ENCODE peak calls at places on chromosomes 12 and 14, in four cellular contexts. One of them, this sample, is unnamed.

GRCh38 chr12:43238281-43238680 is 313.7 kb downstream of the ADAMTS20 start:
- DNase-seq in HS-5: no peak
- DNase-seq in naive thymus-derived CD8-positive, alpha-beta T cell: no peak
- DNase-seq in activated T-cell treated with anti-CD3 and anti-CD28 coated beads, Interleukin-2, amount 50 U/mL, for 72 hours: no peak
- DNase-seq in this sample: no peak

GRCh38 chr12:107404981-107405380 is 280.6 kb upstream of the PWP1 start:
- DNase-seq in HS-5: no peak
- DNase-seq in naive thymus-derived CD8-positive, alpha-beta T cell: no peak
- DNase-seq in activated T-cell treated with anti-CD3 and anti-CD28 coated beads, Interleukin-2, amount 50 U/mL, for 72 hours: peak
- DNase-seq in this sample: no peak

GRCh38 chr14:71061458-71061857 is 154.2 kb downstream of the PCNX1 start:
- DNase-seq in activated T-cell treated with anti-CD3 and anti-CD28 coated beads, Interleukin-2, amount 50 U/mL, for 72 hours: no peak
- DNase-seq in naive thymus-derived CD8-positive, alpha-beta T cell: no peak
- DNase-seq in HS-5: no peak
- DNase-seq in this sample: no peak

GRCh38 chr14:26199599-26200370 is 398.0 kb downstream of the NOVA1 start:
- DNase-seq in activated T-cell treated with anti-CD3 and anti-CD28 coated beads, Interleukin-2, amount 50 U/mL, for 72 hours: no peak
- DNase-seq in naive thymus-derived CD8-positive, alpha-beta T cell: no peak
- DNase-seq in HS-5: no peak
- DNase-seq in this sample: peak

GRCh38 chr12:79298511-79298910 is 392.3 kb downstream of the PAWR start:
- DNase-seq in activated T-cell treated with anti-CD3 and anti-CD28 coated beads, Interleukin-2, amount 50 U/mL, for 72 hours: no peak
- DNase-seq in naive thymus-derived CD8-positive, alpha-beta T cell: no peak
- DNase-seq in HS-5: no peak
- DNase-seq in this sample: no peak

GRCh38 chr12:67070604-67071003 is 198.6 kb upstream of the CAND1 start:
- DNase-seq in HS-5: no peak
- DNase-seq in naive thymus-derived CD8-positive, alpha-beta T cell: no peak
- DNase-seq in activated T-cell treated with anti-CD3 and anti-CD28 coated beads, Interleukin-2, amount 50 U/mL, for 72 hours: no peak
- DNase-seq in this sample: no peak

GRCh38 chr14:92501891-92502351 is 11.7 kb upstream of the RIN3 start:
- DNase-seq in naive thymus-derived CD8-positive, alpha-beta T cell: no peak
- DNase-seq in activated T-cell treated with anti-CD3 and anti-CD28 coated beads, Interleukin-2, amount 50 U/mL, for 72 hours: no peak
- DNase-seq in HS-5: peak
- DNase-seq in this sample: no peak

GRCh38 chr12:47863467-47863866 is 41.3 kb downstream of the VDR start:
- DNase-seq in HS-5: no peak
- DNase-seq in activated T-cell treated with anti-CD3 and anti-CD28 coated beads, Interleukin-2, amount 50 U/mL, for 72 hours: no peak
- DNase-seq in naive thymus-derived CD8-positive, alpha-beta T cell: no peak
- DNase-seq in this sample: no peak

GRCh38 chr12:66693901-66694513 is 15.1 kb upstream of the GRIP1 start:
- DNase-seq in activated T-cell treated with anti-CD3 and anti-CD28 coated beads, Interleukin-2, amount 50 U/mL, for 72 hours: peak
- DNase-seq in naive thymus-derived CD8-positive, alpha-beta T cell: no peak
- DNase-seq in HS-5: peak
- DNase-seq in this sample: peak

GRCh38 chr12:57622293-57623245 is 10.4 kb downstream of the B4GALNT1 start:
- DNase-seq in activated T-cell treated with anti-CD3 and anti-CD28 coated beads, Interleukin-2, amount 50 U/mL, for 72 hours: no peak
- DNase-seq in naive thymus-derived CD8-positive, alpha-beta T cell: no peak
- DNase-seq in HS-5: no peak
- DNase-seq in this sample: no peak

GRCh38 chr14:105315211-105315721 is 718 bp downstream of the PACS2 start:
- DNase-seq in activated T-cell treated with anti-CD3 and anti-CD28 coated beads, Interleukin-2, amount 50 U/mL, for 72 hours: peak
- DNase-seq in naive thymus-derived CD8-positive, alpha-beta T cell: peak
- DNase-seq in HS-5: no peak
- DNase-seq in this sample: no peak

GRCh38 chr12:50066402-50066801 is 9.0 kb downstream of the ASIC1 start:
- DNase-seq in HS-5: no peak
- DNase-seq in activated T-cell treated with anti-CD3 and anti-CD28 coated beads, Interleukin-2, amount 50 U/mL, for 72 hours: no peak
- DNase-seq in naive thymus-derived CD8-positive, alpha-beta T cell: no peak
- DNase-seq in this sample: no peak

GRCh38 chr14:95196268-95196667 is 38.9 kb upstream of the DICER1 start:
- DNase-seq in naive thymus-derived CD8-positive, alpha-beta T cell: no peak
- DNase-seq in activated T-cell treated with anti-CD3 and anti-CD28 coated beads, Interleukin-2, amount 50 U/mL, for 72 hours: peak
- DNase-seq in HS-5: no peak
- DNase-seq in this sample: peak

GRCh38 chr14:90808759-90809529 is 7.3 kb downstream of the TTC7B start:
- DNase-seq in activated T-cell treated with anti-CD3 and anti-CD28 coated beads, Interleukin-2, amount 50 U/mL, for 72 hours: no peak
- DNase-seq in HS-5: no peak
- DNase-seq in naive thymus-derived CD8-positive, alpha-beta T cell: no peak
- DNase-seq in this sample: no peak

GRCh38 chr12:96235497-96235826 is 41.3 kb downstream of the ELK3 start:
- DNase-seq in naive thymus-derived CD8-positive, alpha-beta T cell: no peak
- DNase-seq in HS-5: no peak
- DNase-seq in activated T-cell treated with anti-CD3 and anti-CD28 coated beads, Interleukin-2, amount 50 U/mL, for 72 hours: no peak
- DNase-seq in this sample: no peak

This sample was measured in KG1.